ENCODE peak calls at places on chromosomes 16 and 17, in ten cellular contexts. A is GM23248, W is neural progenitor cell, F is HCT116, O is mammary epithelial cell, K is fibroblast of lung, T is PC-3, U is colonic mucosa, X is astrocyte, B is HepG2. J is an unnamed sample.

GRCh38 chr17:6627019-6627418 is 13.5 kb downstream of the KIAA0753 start:
- DNase-seq in K (peak; percentile 38), W (no peak), X (peak; percentile 14), A (peak; percentile 58), U (no peak), O (no peak), B (no peak), F (no peak), T (peak; percentile 46), J (peak; percentile 34)

GRCh38 chr16:70717817-70718216 is 32.0 kb upstream of the MTSS2 start:
- DNase-seq in W (no peak), B (no peak), T (no peak), U (no peak), F (no peak), O (no peak), A (no peak), K (no peak), X (no peak), J (no peak)

GRCh38 chr17:72913315-72913714 is 179.2 kb downstream of the SLC39A11 start:
- DNase-seq in X (no peak), B (no peak), A (no peak), W (no peak), F (no peak), K (no peak), T (peak; percentile 38), U (no peak), O (no peak), J (no peak)

GRCh38 chr16:177394-177822 is 928 bp downstream of the HBA1 start:
- DNase-seq in B (no peak), F (no peak), A (peak; percentile 40), K (peak; percentile 58), U (no peak), X (no peak), O (no peak), W (peak; percentile 39), T (no peak), J (peak; percentile 50)

GRCh38 chr17:31888124-31888523 is 13.4 kb downstream of the UTP6 start:
- DNase-seq in A (no peak), B (no peak), T (no peak), K (no peak), O (no peak), U (no peak), W (no peak), X (no peak), F (no peak), J (no peak)

GRCh38 chr16:32116080-32116479 is 137.0 kb upstream of the TP53TG3D start:
- DNase-seq in O (no peak), W (no peak), T (no peak), B (no peak), U (no peak), K (no peak), A (peak; percentile 7), X (no peak), F (no peak), J (peak; percentile 4)

GRCh38 chr17:49130891-49131290 is 1.7 kb upstream of the B4GALNT2 start:
- DNase-seq in A (peak; percentile 36), B (no peak), O (peak; percentile 35), F (no peak), K (no peak), T (no peak), X (no peak), U (no peak), W (no peak), J (no peak)

GRCh38 chr17:50275279-50275678 is 1.0 kb downstream of the TMEM92 start:
- DNase-seq in B (no peak), O (no peak), W (no peak), F (no peak), T (no peak), X (no peak), K (no peak), U (no peak), A (no peak), J (no peak)

GRCh38 chr17:63191610-63192009 is 225.6 kb downstream of the TANC2 start:
- DNase-seq in K (no peak), A (no peak), X (no peak), B (no peak), T (no peak), O (no peak), F (no peak), W (no peak), U (no peak), J (no peak)

GRCh38 chr16:6709736-6710135 is 622.9 kb upstream of the RBFOX1 start:
- DNase-seq in B (no peak), W (no peak), A (no peak), K (no peak), O (no peak), X (no peak), T (no peak), U (no peak), F (no peak), J (no peak)

GRCh38 chr17:37787055-37787720 is 42.3 kb upstream of the HNF1B start:
- DNase-seq in O (no peak), T (no peak), X (peak; percentile 59), K (peak; percentile 10), B (peak; percentile 86), A (peak; percentile 39), U (peak; percentile 91), W (no peak), F (no peak), J (peak; percentile 47)

GRCh38 chr16:35748621-35749252 is 2289.3 kb downstream of the TP53TG3F start:
- DNase-seq in U (no peak), O (no peak), F (no peak), A (no peak), K (no peak), W (no peak), X (no peak), B (no peak), T (no peak), J (no peak)
- H3K9me3 ChIP-seq in U (no peaks in the 10 kb centered on the region), O (peaks cover 29% of the 10 kb centered on the region), F (no peaks in the 10 kb centered on the region), A (no peaks in the 10 kb centered on the region), K (no peaks in the 10 kb centered on the region), W (peaks cover 3% of the 10 kb centered on the region), X (no peaks in the 10 kb centered on the region), B (peaks cover 100% of the 10 kb centered on the region), T (no peaks in the 10 kb centered on the region), J (no peaks in the 10 kb centered on the region)

DNA sequence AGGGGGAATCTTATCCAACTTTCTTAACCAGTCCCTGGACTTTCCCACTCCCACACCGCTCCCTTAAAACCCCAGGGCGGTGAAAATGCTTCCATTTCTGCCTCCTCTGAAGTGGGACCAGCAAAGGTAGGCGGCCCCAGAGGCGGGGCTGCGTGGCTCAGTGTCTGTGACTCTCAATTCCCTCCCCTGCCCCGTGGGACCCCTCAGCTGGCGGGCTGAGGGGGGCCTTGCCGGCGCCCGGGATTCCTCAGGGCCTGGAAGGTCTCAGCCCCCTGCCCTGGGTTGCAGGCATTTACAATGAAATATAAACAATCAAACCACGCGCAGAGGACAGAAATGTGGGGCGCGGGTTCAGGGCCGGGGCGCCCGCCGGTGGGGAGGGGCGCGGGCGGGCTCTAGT is 3.6 kb downstream of the SOST start:
- DNase-seq in U (no peak), F (no peak), X (no peak), B (no peak), W (no peak), A (no peak), T (no peak), K (no peak), O (no peak), J (no peak)
- H3K27me3 ChIP-seq in U (peaks cover 18% of the 10 kb centered on the region), F (no peaks in the 10 kb centered on the region), X (peaks cover 55% of the 10 kb centered on the region), B (peaks cover 78% of the 10 kb centered on the region), W (peaks cover 26% of the 10 kb centered on the region), A (peaks cover 13% of the 10 kb centered on the region), T (no peaks in the 10 kb centered on the region), K (peaks cover 34% of the 10 kb centered on the region), O (no peaks in the 10 kb centered on the region), J (peaks cover 70% of the 10 kb centered on the region)

DNA sequence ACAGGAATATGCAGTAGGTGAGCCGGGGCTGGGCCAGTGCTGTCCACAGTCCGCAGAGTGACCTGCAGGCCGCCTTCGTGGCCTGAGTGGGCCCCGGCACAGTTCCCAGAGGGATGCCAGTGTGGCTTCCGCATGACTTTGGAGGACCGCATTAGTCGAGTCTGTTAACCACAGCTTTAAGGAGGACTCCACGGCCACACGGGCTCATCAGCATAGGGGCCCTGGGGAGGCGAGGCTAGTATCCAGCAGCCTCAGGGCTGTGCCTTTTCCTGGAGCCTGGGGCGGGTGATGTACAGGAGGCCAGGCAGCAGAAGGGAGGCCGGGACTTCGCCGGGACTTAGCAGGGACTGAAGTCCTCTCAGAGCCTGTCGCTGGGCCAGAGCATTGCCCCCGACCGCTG is 13.2 kb downstream of the TSC2 start:
- DNase-seq in F (no peak), A (no peak), T (no peak), O (no peak), B (no peak), U (no peak), X (no peak), K (no peak), W (no peak), J (no peak)
- H3K9ac ChIP-seq in F (no peak overlapping the region), A (no peak overlapping the region), T (no peak overlapping the region), O (no peak overlapping the region), B (no peak overlapping the region), U (no peak overlapping the region), X (no peak overlapping the region), K (no peak overlapping the region), W (no peak overlapping the region), J (no peak overlapping the region)

GRCh38 chr17:5183410-5183793 is 8.3 kb downstream of the ZNF594 start:
- DNase-seq in X (no peak), U (no peak), A (no peak), O (no peak), W (no peak), T (no peak), F (no peak), B (no peak), K (no peak), J (no peak)
- H3K9me3 ChIP-seq in X (peaks cover 79% of the 10 kb centered on the region), U (peaks cover 37% of the 10 kb centered on the region), A (peaks cover 17% of the 10 kb centered on the region), O (peaks cover 81% of the 10 kb centered on the region), W (peaks cover 95% of the 10 kb centered on the region), T (peaks cover 38% of the 10 kb centered on the region), F (peaks cover 58% of the 10 kb centered on the region), B (peaks cover 31% of the 10 kb centered on the region), K (peaks cover 6% of the 10 kb centered on the region), J (peaks cover 99% of the 10 kb centered on the region)

DNA sequence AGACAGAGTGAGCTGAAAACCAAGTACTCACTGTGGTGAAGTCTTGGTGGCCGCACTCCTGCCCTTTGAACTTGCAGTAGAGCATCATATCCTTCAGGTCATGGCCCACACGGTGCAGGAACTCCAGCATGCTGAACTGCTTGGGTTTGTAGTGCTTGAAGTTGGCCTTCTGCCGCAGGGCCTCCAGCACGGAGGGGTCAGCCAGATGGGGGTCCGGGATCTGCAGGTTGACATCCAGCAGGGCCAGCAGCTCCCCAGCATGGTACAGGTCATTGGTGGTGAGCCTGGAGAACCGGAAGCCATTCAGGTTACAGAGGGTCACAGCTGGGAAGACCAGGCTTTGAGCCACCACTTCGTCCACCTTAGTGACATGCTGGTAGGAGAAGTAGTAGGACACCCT is 99.1 kb upstream of the CCL2 start:
- DNase-seq in K (no peak), B (no peak), W (no peak), A (no peak), F (no peak), T (no peak), U (no peak), O (no peak), X (no peak), J (no peak)
- H3K27me3 ChIP-seq in K (peaks cover 37% of the 10 kb centered on the region), B (no peaks in the 10 kb centered on the region), W (peaks cover 47% of the 10 kb centered on the region), A (peaks cover 64% of the 10 kb centered on the region), F (no peaks in the 10 kb centered on the region), T (no peaks in the 10 kb centered on the region), U (peaks cover 7% of the 10 kb centered on the region), O (no peaks in the 10 kb centered on the region), X (peaks cover 23% of the 10 kb centered on the region), J (peaks cover 69% of the 10 kb centered on the region)

GRCh38 chr16:10812352-10813122 is 6.1 kb downstream of the TVP23A start:
- DNase-seq in O (no peak), A (no peak), B (no peak), W (no peak), X (no peak), T (no peak), K (no peak), F (no peak), U (no peak), J (no peak)
- H3K9ac ChIP-seq in O (no peak overlapping the region), A (no peak overlapping the region), B (no peak overlapping the region), W (no peak overlapping the region), X (no peak overlapping the region), T (no peak overlapping the region), K (no peak overlapping the region), F (no peak overlapping the region), U (no peak overlapping the region), J (no peak overlapping the region)

GRCh38 chr17:41824086-41824485 is 11.3 kb downstream of the FKBP10 start:
- DNase-seq in X (no peak), O (no peak), U (no peak), T (no peak), W (no peak), K (no peak), A (peak; percentile 58), F (no peak), B (no peak), J (peak; percentile 34)
- H3K9me3 ChIP-seq in X (no peaks in the 10 kb centered on the region), O (no peaks in the 10 kb centered on the region), U (no peaks in the 10 kb centered on the region), T (no peaks in the 10 kb centered on the region), W (no peaks in the 10 kb centered on the region), K (no peaks in the 10 kb centered on the region), A (no peaks in the 10 kb centered on the region), F (no peaks in the 10 kb centered on the region), B (no peaks in the 10 kb centered on the region), J (no peaks in the 10 kb centered on the region)